ENCODE peak calls at places on chromosomes 1 and 21, in seven cellular contexts. O, I, D, X, C, Q and U are unnamed samples.

GRCh38 chr1:221823566-221823965 is 81.7 kb upstream of the DUSP10 start:
- DNase-seq in Q (no peak), X (no peak), C (no peak), O (no peak), I (no peak), D (no peak), U (no peak)

GRCh38 chr1:152228831-152229230 is 4.8 kb upstream of the HRNR start:
- DNase-seq in D (no peak), X (no peak), I (no peak), C (no peak), O (no peak), Q (no peak), U (no peak)

GRCh38 chr1:241817956-241818612 is 29.9 kb upstream of the EXO1 start:
- DNase-seq in D (no peak), Q (no peak), C (no peak), X (no peak), O (no peak), I (no peak), U (no peak)

GRCh38 chr1:243883551-243883950 is 33.5 kb upstream of the AKT3 start:
- DNase-seq in D (no peak), C (no peak), Q (no peak), X (no peak), I (no peak), O (no peak), U (no peak)

GRCh38 chr1:110134050-110134595 is 16.2 kb upstream of the SLC6A17 start:
- DNase-seq in D (no peak), X (no peak), Q (no peak), I (peak; percentile 88), C (no peak), O (no peak), U (no peak)

GRCh38 chr1:31750858-31751638 is 13.1 kb downstream of the ADGRB2 start:
- DNase-seq in X (no peak), C (no peak), Q (no peak), D (peak; percentile 36), I (no peak), O (no peak), U (no peak)

GRCh38 chr1:186858923-186859322 is 30.2 kb downstream of the PLA2G4A start:
- DNase-seq in I (no peak), D (no peak), X (no peak), O (no peak), C (peak; percentile 2), Q (peak; percentile 34), U (no peak)

GRCh38 chr21:44525431-44526095 is 14.4 kb downstream of the KRTAP10-1 start:
- DNase-seq in O (peak; percentile 17), C (no peak), D (no peak), I (no peak), X (no peak), Q (no peak), U (no peak)

GRCh38 chr1:156504062-156504813 is 3.7 kb upstream of the MEF2D start:
- DNase-seq in Q (no peak), X (no peak), C (no peak), O (no peak), I (peak; percentile 45), D (no peak), U (no peak)

GRCh38 chr1:202411421-202411820 is 62.9 kb downstream of the PPP1R12B start:
- DNase-seq in X (no peak), I (no peak), Q (no peak), O (no peak), C (no peak), D (no peak), U (no peak)

GRCh38 chr1:14136152-14136763 is 436.3 kb downstream of the PRDM2 start:
- DNase-seq in C (no peak), Q (no peak), X (peak; percentile 57), D (no peak), I (no peak), O (no peak), U (no peak)

GRCh38 chr1:20076223-20076622 is 6.2 kb downstream of the PLA2G5 start:
- DNase-seq in Q (no peak), I (no peak), O (no peak), C (no peak), D (no peak), X (no peak), U (no peak)

GRCh38 chr1:27488523-27489138 is 1.3 kb downstream of the WASF2 start:
- DNase-seq in I (no peak), X (peak; percentile 0), O (no peak), Q (no peak), D (no peak), C (no peak), U (peak; percentile 60)

GRCh38 chr21:42013901-42014300 is 3.7 kb upstream of the ZBTB21 start:
- DNase-seq in O (no peak), I (no peak), D (no peak), Q (no peak), X (no peak), C (peak; percentile 71), U (no peak)

GRCh38 chr1:58827298-58827697 is 43.5 kb upstream of the JUN start:
- DNase-seq in O (no peak), Q (no peak), C (no peak), X (no peak), D (no peak), I (no peak), U (no peak)

GRCh38 chr1:28144203-28145135 is 32.0 kb downstream of the PTAFR start:
- DNase-seq in D (peak; percentile 50), O (no peak), Q (no peak), X (no peak), C (no peak), I (no peak), U (no peak)